ENCODE peak calls at places on chromosomes 3 and 15, in seven cellular contexts. F is SK-N-MC; E is psoas muscle; C is IMR-90; S is CD8-positive, alpha-beta T cell; Y is endodermal cell; R is tibial nerve. O is an unnamed sample. For H3K36me3, the result is how much of the 10 kb centered on the place peaks cover.

GRCh38 chr15:80766275-80766674 is 12.9 kb upstream of the CEMIP start:
- DNase-seq in F (no peak), E (no peak), C (no peak), S (no peak), Y (no peak), R (no peak), O (no peak)

GRCh38 chr15:38877471-38877870 is 312.9 kb upstream of the RASGRP1 start:
- DNase-seq in F (no peak), E (no peak), C (no peak), S (no peak), Y (no peak), R (no peak), O (no peak)

GRCh38 chr3:157179365-157179803 is 19.4 kb upstream of the CCNL1 start:
- DNase-seq in F (no peak), E (no peak), C (no peak), S (no peak), Y (no peak), R (no peak), O (no peak)

GRCh38 chr15:59814409-59814808 is 125.3 kb upstream of the BNIP2 start:
- DNase-seq in F (no peak), E (no peak), C (no peak), S (no peak), Y (no peak), R (no peak), O (peak)

GRCh38 chr15:58541410-58542087 is 109.8 kb downstream of the LIPC start:
- DNase-seq in F (no peak), E (no peak), C (no peak), S (no peak), Y (no peak), R (no peak), O (no peak)

GRCh38 chr15:67185621-67186225 is 68.7 kb downstream of the AAGAB start:
- DNase-seq in F (no peak), E (peak), C (no peak), S (no peak), Y (no peak), R (no peak), O (no peak)

GRCh38 chr3:40309925-40310635 is 573 bp downstream of the EIF1B start:
- DNase-seq in F (no peak), E (peak), C (peak), S (peak), Y (peak), R (peak), O (no peak)

GRCh38 chr3:126394179-126394976 is at the start of gene CFAP100:
- DNase-seq in F (no peak), E (peak), C (peak), S (no peak), Y (peak), R (no peak), O (no peak)

GRCh38 chr15:63191895-63192603 is 2.6 kb downstream of the RAB8B start:
- DNase-seq in F (no peak), E (no peak), C (no peak), S (peak), Y (no peak), R (no peak), O (peak)

GRCh38 chr3:157868881-157869280 is 237.3 kb downstream of the SHOX2 start:
- DNase-seq in F (no peak), E (no peak), C (no peak), S (no peak), Y (no peak), R (no peak), O (no peak)

GRCh38 chr3:124786491-124787241 is 56.4 kb downstream of the UMPS start:
- DNase-seq in F (no peak), E (no peak), C (peak), S (no peak), Y (no peak), R (no peak), O (no peak)

GRCh38 chr3:25153561-25153960 is 274.5 kb upstream of the RARB start:
- DNase-seq in F (no peak), E (no peak), C (no peak), S (no peak), Y (no peak), R (no peak), O (no peak)

GRCh38 chr15:95973566-95974256 is 356.8 kb upstream of the NR2F2 start:
- DNase-seq in F (no peak), E (no peak), C (no peak), S (no peak), Y (no peak), R (no peak), O (no peak)

GRCh38 chr15:44034933-44035624 is 160.0 kb downstream of the FRMD5 start:
- DNase-seq in F (no peak), E (no peak), C (peak), S (no peak), Y (no peak), R (peak), O (no peak)

GRCh38 chr3:4351164-4351855 is 48.1 kb downstream of the SETMAR start:
- DNase-seq in F (no peak), E (no peak), C (peak), S (no peak), Y (no peak), R (no peak), O (no peak)

GRCh38 chr15:63764124-63764827 is 69.5 kb downstream of the HERC1 start:
- DNase-seq in F (no peak), E (no peak), C (no peak), S (no peak), Y (peak), R (no peak), O (no peak)

GRCh38 chr15:51706347-51706746 is 25.0 kb downstream of the SCG3 start:
- DNase-seq in F (no peak), E (no peak), C (no peak), S (no peak), Y (no peak), R (no peak), O (no peak)

GRCh38 chr3:172315401-172316091 is 132.7 kb downstream of the GHSR start:
- DNase-seq in F (no peak), E (no peak), C (peak), S (no peak), Y (peak), R (no peak), O (no peak)

GRCh38 chr3:55190296-55190695 is 262.4 kb upstream of the LRTM1 start:
- DNase-seq in F (no peak), E (no peak), C (peak), S (no peak), Y (no peak), R (no peak), O (no peak)

GRCh38 chr3:1232276-1232675 is 139.5 kb downstream of the CNTN6 start:
- DNase-seq in F (no peak), E (no peak), C (no peak), S (no peak), Y (no peak), R (no peak), O (no peak)

GRCh38 chr3:134592806-134593205 is 58.0 kb downstream of the KY start:
- DNase-seq in F (no peak), E (no peak), C (no peak), S (no peak), Y (no peak), R (no peak), O (no peak)

GRCh38 chr3:30646181-30646876 is 39.9 kb downstream of the TGFBR2 start:
- DNase-seq in F (no peak), E (no peak), C (no peak), S (no peak), Y (no peak), R (no peak), O (no peak)

GRCh38 chr3:109057616-109058015 is 60.3 kb downstream of the MORC1 start:
- DNase-seq in F (no peak), E (no peak), C (no peak), S (no peak), Y (no peak), R (no peak), O (no peak)

GRCh38 chr3:109059289-109059688 is 58.6 kb downstream of the MORC1 start:
- DNase-seq in F (no peak), E (no peak), C (no peak), S (no peak), Y (no peak), R (no peak), O (no peak)
- H3K4me3 ChIP-seq in F (no peak), E (no peak), C (no peak), S (no peak), Y (no peak), R (no peak), O (no peak)

DNA sequence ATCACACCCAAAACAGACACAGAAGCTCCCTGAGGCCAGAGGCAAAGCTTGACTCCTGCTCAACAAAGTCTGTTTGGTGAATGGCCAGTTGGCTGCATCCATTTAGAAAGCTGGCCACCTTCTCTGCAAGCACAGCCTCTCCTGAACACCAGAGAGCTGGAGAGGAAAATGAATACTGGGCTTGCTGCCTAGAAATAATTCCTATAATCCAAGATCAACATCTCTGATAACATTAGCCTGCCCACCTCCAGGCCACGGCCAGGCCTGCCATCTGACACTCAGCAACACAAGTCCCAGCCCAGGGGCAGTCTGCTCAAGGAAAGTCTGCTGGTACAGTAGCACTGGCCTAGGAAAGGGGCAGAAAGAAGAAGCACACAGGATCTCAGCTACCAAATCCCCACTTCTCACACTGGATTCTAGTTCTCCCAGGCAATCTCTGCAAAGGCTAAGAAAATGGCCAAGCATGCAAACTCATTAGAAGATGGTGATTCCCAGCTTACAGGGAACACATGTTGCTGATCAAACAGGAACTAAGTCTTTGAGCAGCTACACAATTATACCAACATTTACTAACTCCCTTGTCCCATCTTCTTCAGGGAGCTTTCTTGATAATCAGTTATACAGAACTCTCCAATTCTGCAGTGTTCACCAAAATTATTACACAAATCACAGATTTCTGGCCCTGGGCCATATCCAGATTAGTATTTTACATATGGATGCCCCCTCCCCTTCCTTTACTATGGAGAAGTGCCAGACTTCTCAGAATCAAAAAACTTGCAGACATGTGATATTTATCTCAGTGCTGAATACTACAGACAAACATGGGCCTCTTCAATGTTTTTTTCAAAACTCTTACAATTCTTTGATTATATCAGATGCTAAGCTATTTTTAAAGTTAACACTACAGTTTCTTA is 9.9 kb downstream of the TBC1D2B start:
- DNase-seq in F (peak), E (no peak), C (no peak), S (no peak), Y (no peak), R (peak), O (no peak)
- H3K36me3 ChIP-seq in F (under half), E (under half), C (under half), S (under half), Y (under half), R (under half), O (under half)

GRCh38 chr15:100042558-100042957 is 299.2 kb downstream of the ADAMTS17 start:
- DNase-seq in F (no peak), E (peak), C (peak), S (no peak), Y (peak), R (no peak), O (no peak)
- H3K27ac ChIP-seq in F (no peak), E (peak), C (no peak), S (no peak), Y (no peak), R (no peak), O (no peak)

GRCh38 chr3:183576487-183577107 is 21.1 kb upstream of the KLHL6 start:
- DNase-seq in F (peak), E (no peak), C (no peak), S (no peak), Y (no peak), R (no peak), O (no peak)
- H3K4me3 ChIP-seq in F (no peak), E (no peak), C (no peak), S (no peak), Y (no peak), R (no peak), O (no peak)

GRCh38 chr3:52479876-52480575 is 15.1 kb upstream of the STAB1 start:
- DNase-seq in F (no peak), E (peak), C (no peak), S (no peak), Y (no peak), R (no peak), O (no peak)
- H3K36me3 ChIP-seq in F (under half), E (half or more), C (half or more), S (under half), Y (half or more), R (under half), O (under half)

GRCh38 chr3:160755776-160756304 is at the start of gene PPM1L:
- DNase-seq in F (no peak), E (peak), C (peak), S (peak), Y (peak), R (peak), O (peak)

GRCh38 chr3:160754371-160754854 is 1.6 kb upstream of the PPM1L start:
- DNase-seq in F (no peak), E (peak), C (peak), S (peak), Y (peak), R (peak), O (peak)

GRCh38 chr3:160756907-160757623 is 1.0 kb downstream of the PPM1L start:
- DNase-seq in F (no peak), E (peak), C (no peak), S (peak), Y (peak), R (no peak), O (peak)

GRCh38 chr3:160754855-160755747 is 930 bp upstream of the PPM1L start:
- DNase-seq in F (peak), E (peak), C (peak), S (peak), Y (peak), R (peak), O (peak)

DNA sequence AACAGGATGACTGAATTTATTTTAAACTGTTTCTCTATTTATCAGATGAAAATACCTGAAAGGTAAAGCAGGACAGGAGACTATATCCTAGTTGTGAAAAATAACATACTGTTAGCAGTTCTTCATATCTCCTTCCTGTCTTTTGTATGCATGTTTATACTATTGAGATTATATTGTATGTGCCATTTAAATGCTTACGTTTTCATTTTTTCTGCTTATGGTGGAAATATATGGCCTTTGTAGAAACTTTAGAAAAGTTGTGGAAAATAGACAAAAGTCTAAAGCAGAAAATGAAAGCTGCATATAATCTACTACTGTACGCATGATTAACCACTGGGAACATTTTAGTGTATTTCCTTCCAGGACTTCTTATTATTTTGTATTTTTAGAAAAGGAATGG is 2.1 kb upstream of the PPM1L start:
- DNase-seq in F (no peak), E (no peak), C (no peak), S (no peak), Y (no peak), R (no peak), O (no peak)
- H3K27ac ChIP-seq in F (no peak), E (peak), C (no peak), S (no peak), Y (no peak), R (peak), O (no peak)

GRCh38 chr3:44395714-44396113 is 57.1 kb downstream of the TCAIM start:
- DNase-seq in F (no peak), E (no peak), C (no peak), S (no peak), Y (no peak), R (no peak), O (no peak)
- H3K4me3 ChIP-seq in F (no peak), E (no peak), C (no peak), S (no peak), Y (no peak), R (no peak), O (no peak)